ENCODE peak calls at places on chromosomes 11 and 22, in five cellular contexts. Q is spleen, T is mucosa of descending colon, C is GM12864, B is stomach. D is an unnamed sample.

GRCh38 chr11:24509114-24509513 is 12.3 kb downstream of the LUZP2 start:
- DNase-seq in T (no peak), C (no peak), Q (no peak), B (no peak), D (no peak)

GRCh38 chr11:5486421-5486820 is 2.1 kb upstream of the OR52D1 start:
- DNase-seq in C (no peak), B (no peak), Q (no peak), T (no peak), D (no peak)

GRCh38 chr22:30969532-30970355 is 679 bp downstream of the TUG1 start:
- DNase-seq in Q (no peak), T (no peak), C (peak), B (peak), D (no peak)

GRCh38 chr11:75502138-75502537 is 23.6 kb downstream of the GDPD5 start:
- DNase-seq in B (no peak), T (no peak), C (no peak), Q (no peak), D (no peak)

GRCh38 chr11:64556044-64556720 is 34.8 kb upstream of the SLC22A12 start:
- DNase-seq in Q (peak), C (no peak), B (no peak), T (no peak), D (peak)

GRCh38 chr22:37139762-37140161 is 10.0 kb downstream of the IL2RB start:
- DNase-seq in C (no peak), T (no peak), B (no peak), Q (no peak), D (no peak)

GRCh38 chr22:17218341-17218740 is 894 bp downstream of the ADA2 start:
- DNase-seq in Q (no peak), T (peak), B (no peak), C (no peak), D (no peak)

GRCh38 chr11:125348704-125349635 is 147.1 kb downstream of the FEZ1 start:
- DNase-seq in T (no peak), Q (peak), B (peak), C (no peak), D (no peak)

GRCh38 chr22:45309422-45310227 is at the start of gene FAM118A:
- DNase-seq in Q (peak), T (peak), C (peak), B (peak), D (peak)
- TF ChIP-seq CTCF in Q (no peak), T (peak), C (no peak), B (no peak), D (peak)

DNA sequence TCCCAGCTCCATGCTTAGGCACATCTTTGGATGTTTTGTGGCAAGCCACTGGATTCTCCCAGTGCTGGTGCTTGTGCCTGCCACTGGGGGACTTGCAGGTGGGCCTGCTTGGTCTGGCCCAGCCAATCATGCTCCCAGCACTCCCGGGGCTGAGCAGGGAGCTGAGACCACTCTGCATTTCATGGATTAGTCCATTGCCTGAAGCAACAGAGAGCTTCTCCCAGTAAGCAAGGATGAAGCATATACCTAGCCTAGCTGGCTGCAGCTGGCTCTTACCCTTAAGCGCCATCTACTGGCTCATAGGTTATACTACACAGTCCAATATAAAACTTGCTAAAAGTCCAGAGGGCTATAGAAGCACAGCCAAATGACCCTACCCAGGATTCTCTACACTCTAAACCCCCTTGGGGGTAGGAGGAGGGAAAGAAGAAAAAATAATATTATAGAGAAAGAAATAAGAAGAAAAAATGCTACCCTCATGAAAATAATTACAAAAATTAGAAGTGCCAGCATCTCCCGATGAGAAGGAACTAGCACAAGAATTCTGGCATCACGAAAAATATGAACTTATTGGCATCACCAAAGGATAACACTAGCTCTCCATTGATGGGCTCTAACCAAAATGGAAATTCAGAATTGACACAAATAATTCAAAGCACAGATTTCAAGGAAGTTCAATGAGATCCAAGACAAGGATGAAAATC is 275.3 kb downstream of the C11orf87 start:
- DNase-seq in C (peak), Q (peak), T (no peak), B (no peak), D (peak)
- TF ChIP-seq CTCF in C (peak), Q (peak), T (peak), B (peak), D (peak)

DNA sequence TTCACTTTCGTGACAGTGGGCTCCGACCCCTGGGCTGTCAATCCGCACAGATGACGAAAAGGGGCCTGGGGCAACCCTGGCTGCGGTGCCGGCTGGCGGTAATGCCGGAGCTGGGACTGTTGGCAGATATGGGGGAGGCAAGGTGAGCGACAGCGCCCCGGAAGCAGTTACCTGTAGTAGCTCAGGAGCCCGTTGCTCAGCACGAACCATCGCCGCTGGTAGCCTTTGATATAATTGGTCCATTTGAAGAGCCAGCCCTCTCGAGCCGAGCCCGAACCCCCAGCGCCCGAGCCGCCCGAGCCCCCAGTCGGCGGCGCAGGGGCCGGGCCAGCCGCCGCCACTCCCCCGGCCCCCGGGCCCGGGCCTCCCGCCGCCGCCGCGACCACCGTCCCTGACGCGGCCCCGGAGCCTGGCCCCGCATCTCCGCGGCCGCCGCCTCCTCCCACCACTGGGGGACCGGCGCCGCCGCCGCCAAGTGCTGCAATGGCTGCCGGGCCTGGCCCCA is 390 bp downstream of the OSBP start:
- DNase-seq in Q (peak), T (peak), B (peak), C (peak), D (no peak)
- TF ChIP-seq CTCF in Q (no peak), T (no peak), B (no peak), C (no peak), D (no peak)

GRCh38 chr22:19120829-19121630 is 1.2 kb downstream of the DGCR2 start:
- DNase-seq in B (peak), C (no peak), Q (peak), T (peak), D (no peak)

GRCh38 chr22:19117111-19117512 is 5.1 kb downstream of the DGCR2 start:
- DNase-seq in C (no peak), B (no peak), Q (peak), T (no peak), D (no peak)

GRCh38 chr22:19115628-19116027 is 6.6 kb downstream of the DGCR2 start:
- DNase-seq in T (no peak), B (no peak), Q (no peak), C (no peak), D (no peak)

GRCh38 chr22:19119949-19120348 is 2.3 kb downstream of the DGCR2 start:
- DNase-seq in B (no peak), T (no peak), C (no peak), Q (peak), D (no peak)

GRCh38 chr22:19118601-19118880 is 3.7 kb downstream of the DGCR2 start:
- DNase-seq in T (no peak), Q (no peak), C (no peak), B (no peak), D (peak)
- TF ChIP-seq CTCF in T (no peak), Q (no peak), C (no peak), B (no peak), D (no peak)

GRCh38 chr22:40753114-40753513 is 66.0 kb downstream of the SLC25A17 start:
- DNase-seq in C (no peak), T (no peak), Q (no peak), B (no peak), D (no peak)
- TF ChIP-seq CTCF in C (no peak), T (no peak), Q (no peak), B (no peak), D (no peak)

DNA sequence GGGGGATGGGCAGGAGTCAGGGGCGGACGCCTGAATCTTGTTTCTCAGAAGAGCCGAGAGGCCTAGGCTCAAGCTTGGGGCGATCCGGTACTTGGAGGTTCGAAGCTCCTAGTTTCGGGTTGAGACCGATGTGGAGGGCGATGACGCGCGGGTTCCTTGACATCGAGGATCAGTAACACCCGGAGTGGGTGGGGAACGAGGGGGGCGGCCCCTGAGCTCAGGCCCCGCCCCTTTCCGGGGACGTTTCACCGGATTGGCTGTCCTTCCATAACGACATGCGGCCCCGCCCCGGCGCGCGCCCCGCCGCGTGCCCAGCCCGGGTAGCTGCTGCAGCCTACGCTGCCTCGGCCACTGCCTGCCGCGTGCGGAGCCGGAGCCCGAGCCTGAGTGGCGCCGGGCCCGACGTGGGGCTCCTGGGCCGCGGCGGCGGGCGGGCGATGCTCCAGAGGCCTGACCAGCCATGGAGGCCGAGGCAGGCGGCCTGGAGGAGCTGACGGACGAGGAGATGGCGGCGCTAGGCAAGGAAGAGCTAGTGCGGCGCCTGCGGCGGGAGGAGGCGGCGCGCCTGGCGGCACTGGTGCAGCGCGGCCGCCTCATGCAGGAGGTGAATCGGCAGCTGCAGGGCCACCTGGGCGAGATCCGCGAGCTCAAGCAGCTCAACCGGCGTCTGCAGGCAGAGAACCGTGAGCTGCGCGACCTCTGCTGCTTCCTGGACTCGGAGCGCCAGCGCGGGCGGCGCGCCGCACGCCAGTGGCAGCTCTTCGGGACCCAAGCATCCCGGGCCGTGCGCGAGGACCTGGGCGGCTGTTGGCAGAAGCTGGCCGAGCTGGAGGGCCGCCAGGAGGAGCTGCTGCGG is at the start of gene CCDC85B:
- DNase-seq in B (peak), T (peak), C (peak), Q (peak), D (peak)
- TF ChIP-seq CTCF in B (no peak), T (no peak), C (no peak), Q (peak), D (peak)

GRCh38 chr11:32858731-32859130 is 29.0 kb downstream of the PRRG4 start:
- DNase-seq in C (no peak), T (no peak), B (no peak), Q (no peak), D (no peak)
- TF ChIP-seq CTCF in C (peak), T (no peak), B (no peak), Q (no peak), D (no peak)

DNA sequence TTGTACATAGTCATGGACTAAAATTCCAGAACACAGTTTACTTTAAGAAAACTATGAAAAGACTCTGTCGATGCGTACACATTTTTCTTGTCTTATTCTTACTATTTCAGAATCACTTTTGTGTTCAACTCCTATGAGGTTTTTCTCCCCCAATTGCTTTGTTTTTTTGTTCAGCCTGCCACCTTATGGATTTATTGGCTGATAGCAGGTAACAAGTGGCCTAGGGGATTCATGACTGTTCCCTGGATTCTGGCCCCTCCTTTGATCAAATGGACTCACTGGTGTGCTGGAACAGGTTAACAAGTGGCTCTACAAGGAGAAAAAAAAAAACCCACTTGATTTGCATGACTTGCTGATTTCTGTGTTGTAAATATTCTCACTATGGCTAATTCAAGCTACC is 10.6 kb downstream of the MMP20 start:
- DNase-seq in T (no peak), B (no peak), C (no peak), Q (no peak), D (no peak)
- TF ChIP-seq CTCF in T (no peak), B (no peak), C (peak), Q (no peak), D (peak)

DNA sequence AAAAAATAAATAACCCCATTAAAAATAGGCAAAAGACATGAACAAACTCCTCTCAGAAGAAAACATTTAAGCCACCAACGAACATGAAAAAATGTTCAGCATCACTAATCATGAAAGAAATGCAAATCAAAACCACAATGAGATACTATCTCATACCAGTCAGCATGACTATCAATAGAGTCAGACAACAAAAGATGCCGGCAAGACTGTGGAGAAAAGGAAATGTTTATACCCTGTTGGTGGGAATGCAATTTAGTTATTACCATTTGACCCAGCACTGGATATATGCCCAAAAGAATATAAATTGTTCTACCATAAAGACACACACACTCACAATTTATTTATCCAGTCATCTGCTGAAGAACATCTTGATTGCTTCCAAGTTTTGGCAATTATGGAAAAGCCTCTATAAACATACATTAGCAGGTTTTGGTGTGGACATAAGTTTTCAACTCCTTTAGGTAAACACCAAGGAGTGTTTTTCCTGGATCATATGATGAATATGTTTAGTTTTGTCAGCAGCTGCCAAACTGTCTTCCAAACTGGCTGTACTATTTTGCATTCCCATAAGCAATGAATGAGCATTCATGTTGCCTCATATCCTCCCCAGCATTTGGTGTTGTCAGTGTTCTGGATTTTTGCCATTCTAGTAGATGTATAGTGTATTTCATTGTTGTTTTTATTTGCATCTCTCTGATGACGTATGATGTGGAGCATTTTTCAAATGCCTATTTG is 28.0 kb downstream of the OR8D1 start:
- DNase-seq in T (no peak), Q (no peak), B (no peak), C (no peak), D (no peak)
- TF ChIP-seq CTCF in T (no peak), Q (no peak), B (no peak), C (no peak), D (no peak)